ENCODE peak calls at places on chromosomes 4 and X, in seven cellular contexts. E, M, K, W, Q, D and P are unnamed samples. For H3K36me3, the result is how much of the 10 kb centered on the place peaks cover.

GRCh38 chr4:121582296-121582695 is 114.5 kb downstream of the ANXA5 start:
- DNase-seq in E (no peak), M (no peak), K (no peak), W (no peak), Q (no peak), D (no peak), P (no peak)

GRCh38 chr4:170139764-170140163 is 50.0 kb upstream of the AADAT start:
- DNase-seq in E (no peak), M (peak), K (no peak), W (no peak), Q (no peak), D (no peak), P (no peak)

GRCh38 chrX:80765226-80765625 is 44.5 kb downstream of the BRWD3 start:
- DNase-seq in E (no peak), M (peak), K (no peak), W (no peak), Q (no peak), D (no peak), P (no peak)

GRCh38 chr4:157217708-157218107 is 2.8 kb upstream of the GRIA2 start:
- DNase-seq in E (no peak), M (peak), K (no peak), W (no peak), Q (no peak), D (no peak), P (no peak)

GRCh38 chr4:8353912-8354453 is 84.4 kb downstream of the HTRA3 start:
- DNase-seq in E (no peak), M (peak), K (peak), W (no peak), Q (no peak), D (no peak), P (peak)

GRCh38 chrX:40086569-40087335 is 11.0 kb downstream of the BCOR start:
- DNase-seq in E (peak), M (peak), K (no peak), W (no peak), Q (no peak), D (no peak), P (peak)

GRCh38 chrX:10121787-10122186 is 35.0 kb upstream of the CLCN4 start:
- DNase-seq in E (peak), M (no peak), K (peak), W (no peak), Q (no peak), D (no peak), P (no peak)

GRCh38 chrX:51802917-51803688 is 59.9 kb downstream of the GSPT2 start:
- DNase-seq in E (peak), M (peak), K (peak), W (peak), Q (peak), D (peak), P (peak)

GRCh38 chrX:10519761-10520160 is 100.6 kb downstream of the MID1 start:
- DNase-seq in E (no peak), M (peak), K (no peak), W (no peak), Q (no peak), D (no peak), P (no peak)

GRCh38 chr4:125314676-125315570 is at the start of gene FAT4:
- DNase-seq in E (peak), M (peak), K (peak), W (peak), Q (peak), D (peak), P (peak)

GRCh38 chrX:77505227-77505626 is 58.0 kb downstream of the FGF16 start:
- DNase-seq in E (no peak), M (peak), K (no peak), W (no peak), Q (no peak), D (no peak), P (no peak)

GRCh38 chrX:69178592-69178991 is 13.3 kb upstream of the PJA1 start:
- DNase-seq in E (no peak), M (no peak), K (no peak), W (no peak), Q (no peak), D (no peak), P (no peak)

GRCh38 chrX:54182864-54183613 is at the start of gene FAM120C:
- DNase-seq in E (peak), M (peak), K (peak), W (peak), Q (peak), D (peak), P (peak)

GRCh38 chrX:123860506-123860840 is 620 bp downstream of the XIAP start:
- DNase-seq in E (no peak), M (no peak), K (peak), W (no peak), Q (no peak), D (no peak), P (no peak)

GRCh38 chr4:151228196-151229119 is 48.5 kb upstream of the PRSS48 start:
- DNase-seq in E (no peak), M (peak), K (no peak), W (no peak), Q (no peak), D (no peak), P (no peak)

GRCh38 chr4:41216294-41217019 is 2.1 kb upstream of the APBB2 start:
- DNase-seq in E (peak), M (peak), K (peak), W (peak), Q (peak), D (peak), P (peak)

GRCh38 chrX:48090123-48090522 is 18.7 kb upstream of the ZNF630 start:
- DNase-seq in E (no peak), M (no peak), K (no peak), W (no peak), Q (no peak), D (no peak), P (no peak)

GRCh38 chrX:46376246-46376885 is 168.9 kb downstream of the ZNF674 start:
- DNase-seq in E (no peak), M (peak), K (peak), W (no peak), Q (no peak), D (peak), P (peak)

GRCh38 chrX:443676-444210 is 57.0 kb upstream of the PPP2R3B start:
- DNase-seq in E (peak), M (no peak), K (no peak), W (no peak), Q (no peak), D (no peak), P (no peak)

GRCh38 chr4:86939737-86940141 is 4.9 kb downstream of the AFF1 start:
- DNase-seq in E (no peak), M (no peak), K (peak), W (no peak), Q (no peak), D (no peak), P (no peak)

GRCh38 chr4:35934370-35934981 is 309.8 kb downstream of the ARAP2 start:
- DNase-seq in E (no peak), M (peak), K (no peak), W (no peak), Q (no peak), D (no peak), P (no peak)

GRCh38 chr4:159178147-159178541 is 75.3 kb downstream of the RAPGEF2 start:
- DNase-seq in E (no peak), M (peak), K (no peak), W (no peak), Q (no peak), D (no peak), P (no peak)

GRCh38 chr4:1354983-1355275 is 7.9 kb downstream of the UVSSA start:
- DNase-seq in E (no peak), M (no peak), K (no peak), W (no peak), Q (no peak), D (no peak), P (no peak)

GRCh38 chr4:1356181-1356998 is 9.4 kb downstream of the UVSSA start:
- DNase-seq in E (no peak), M (peak), K (peak), W (no peak), Q (peak), D (peak), P (peak)

GRCh38 chr4:1354136-1354982 is 7.4 kb downstream of the UVSSA start:
- DNase-seq in E (no peak), M (no peak), K (no peak), W (peak), Q (no peak), D (no peak), P (no peak)

GRCh38 chr4:1353186-1354055 is 6.4 kb downstream of the UVSSA start:
- DNase-seq in E (no peak), M (no peak), K (no peak), W (peak), Q (no peak), D (no peak), P (no peak)

GRCh38 chr4:1355378-1355777 is 8.4 kb downstream of the UVSSA start:
- DNase-seq in E (no peak), M (no peak), K (no peak), W (no peak), Q (no peak), D (no peak), P (no peak)
- TF ChIP-seq POLR2A in E (no peak), M (no peak), K (no peak), W (no peak), Q (no peak), D (no peak), P (no peak)

GRCh38 chrX:44938111-44938510 is 65.1 kb downstream of the KDM6A start:
- DNase-seq in E (no peak), M (no peak), K (no peak), W (no peak), Q (no peak), D (no peak), P (no peak)
- H3K36me3 ChIP-seq in E (under half), M (under half), K (under half), W (under half), Q (under half), D (under half), P (under half)

GRCh38 chrX:65608021-65608420 is 59.4 kb upstream of the MSN start:
- DNase-seq in E (no peak), M (no peak), K (no peak), W (no peak), Q (no peak), D (no peak), P (no peak)

GRCh38 chrX:65610040-65610439 is 57.4 kb upstream of the MSN start:
- DNase-seq in E (no peak), M (peak), K (no peak), W (no peak), Q (no peak), D (no peak), P (no peak)

GRCh38 chrX:65601530-65602281 is 65.7 kb upstream of the MSN start:
- DNase-seq in E (peak), M (peak), K (peak), W (peak), Q (peak), D (peak), P (peak)

GRCh38 chrX:65609237-65609636 is 58.2 kb upstream of the MSN start:
- DNase-seq in E (no peak), M (no peak), K (no peak), W (no peak), Q (no peak), D (no peak), P (no peak)

GRCh38 chrX:65607070-65607742 is 60.2 kb upstream of the MSN start:
- DNase-seq in E (no peak), M (peak), K (no peak), W (no peak), Q (no peak), D (no peak), P (no peak)
- TF ChIP-seq POLR2A in E (no peak), M (no peak), K (no peak), W (no peak), Q (no peak), D (no peak), P (no peak)

DNA sequence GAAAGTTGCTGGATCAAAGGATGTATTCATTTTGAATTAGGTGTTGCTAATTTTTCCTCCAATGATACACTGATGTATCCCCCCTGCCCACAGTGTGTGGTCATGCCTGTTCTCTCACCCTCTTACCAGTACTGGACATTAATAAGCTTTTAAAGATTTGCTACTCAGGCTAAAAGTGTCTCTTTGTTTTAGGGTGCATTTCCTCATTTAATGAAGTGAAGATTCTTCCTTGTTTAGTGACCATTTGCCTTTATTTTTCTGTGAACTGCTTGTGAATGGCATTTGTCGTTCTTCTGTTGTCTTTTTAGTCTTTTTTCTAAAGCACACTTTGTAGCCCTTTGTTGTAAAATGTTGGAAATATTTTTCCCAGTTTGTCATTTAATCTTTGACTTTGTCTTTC is 5.0 kb downstream of the MSMO1 start:
- DNase-seq in E (no peak), M (no peak), K (no peak), W (no peak), Q (no peak), D (no peak), P (no peak)
- H3K36me3 ChIP-seq in E (under half), M (under half), K (under half), W (under half), Q (under half), D (under half), P (under half)

GRCh38 chr4:137545461-137545861 is 13.2 kb upstream of the PCDH18 start:
- DNase-seq in E (no peak), M (peak), K (no peak), W (no peak), Q (no peak), D (no peak), P (no peak)
- TF ChIP-seq POLR2A in E (no peak), M (no peak), K (no peak), W (no peak), Q (no peak), D (no peak), P (no peak)

GRCh38 chr4:7023486-7023885 is 19.7 kb upstream of the TADA2B start:
- DNase-seq in E (no peak), M (no peak), K (no peak), W (no peak), Q (no peak), D (no peak), P (no peak)
- H3K36me3 ChIP-seq in E (under half), M (under half), K (under half), W (half or more), Q (under half), D (under half), P (under half)

DNA sequence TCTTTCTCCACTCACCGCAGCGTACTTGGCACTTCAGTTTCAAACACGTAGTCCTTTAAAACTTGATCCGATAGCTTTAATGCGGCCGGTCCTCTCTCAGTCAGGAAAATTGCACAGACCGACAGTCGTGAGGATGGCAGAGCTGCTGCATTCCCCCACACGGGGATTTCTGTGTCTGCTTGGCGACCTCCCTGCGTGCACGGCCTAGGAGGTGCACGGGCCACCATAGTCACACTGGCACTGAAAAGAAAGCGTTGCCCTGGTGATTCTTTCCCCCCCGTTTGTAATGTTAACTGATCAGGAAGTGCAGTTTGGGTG is 10.3 kb downstream of the AKAP17A start:
- DNase-seq in E (peak), M (no peak), K (no peak), W (no peak), Q (no peak), D (no peak), P (no peak)
- TF ChIP-seq POLR2A in E (no peak), M (no peak), K (no peak), W (no peak), Q (no peak), D (no peak), P (no peak)

DNA sequence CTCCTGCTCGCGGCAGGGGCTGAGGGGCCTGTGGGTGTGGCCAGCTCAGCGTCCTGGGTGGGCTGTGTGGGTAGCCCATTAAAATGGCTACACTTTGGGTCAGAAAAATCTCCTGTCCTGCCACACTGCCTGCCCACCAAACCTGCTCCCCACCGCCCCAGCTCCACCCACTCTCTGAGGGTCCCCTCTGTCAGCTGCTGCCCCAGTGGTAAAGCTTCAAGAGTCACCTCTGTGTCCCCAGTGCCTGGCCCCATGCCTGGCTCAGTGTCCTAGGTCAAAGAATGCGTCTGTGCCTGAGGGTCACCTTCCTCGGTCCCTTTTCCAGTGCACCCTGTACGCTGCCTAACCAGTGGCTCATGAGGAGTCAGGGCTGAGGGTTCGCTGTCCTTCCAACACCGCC is 24.9 kb upstream of the TADA2B start:
- DNase-seq in E (no peak), M (no peak), K (no peak), W (no peak), Q (no peak), D (no peak), P (no peak)
- H3K36me3 ChIP-seq in E (under half), M (under half), K (under half), W (half or more), Q (under half), D (under half), P (under half)

GRCh38 chrX:154396948-154397887 is 959 bp upstream of the RPL10 start:
- DNase-seq in E (peak), M (peak), K (peak), W (peak), Q (peak), D (peak), P (peak)

GRCh38 chrX:154401045-154401799 is 3.0 kb downstream of the RPL10 start:
- DNase-seq in E (peak), M (peak), K (no peak), W (peak), Q (peak), D (no peak), P (peak)

GRCh38 chrX:154399527-154400368 is 1.6 kb downstream of the RPL10 start:
- DNase-seq in E (no peak), M (no peak), K (no peak), W (peak), Q (no peak), D (no peak), P (no peak)

GRCh38 chrX:154398668-154399526 is 720 bp downstream of the RPL10 start:
- DNase-seq in E (peak), M (peak), K (peak), W (peak), Q (peak), D (peak), P (peak)

GRCh38 chrX:154397888-154398667 is at the start of gene RPL10:
- DNase-seq in E (peak), M (peak), K (peak), W (peak), Q (peak), D (peak), P (peak)
- TF ChIP-seq POLR2A in E (peak), M (peak), K (peak), W (no peak), Q (peak), D (peak), P (peak)

GRCh38 chr4:148093065-148093464 is 349.1 kb downstream of the NR3C2 start:
- DNase-seq in E (no peak), M (no peak), K (no peak), W (no peak), Q (no peak), D (no peak), P (no peak)

GRCh38 chr4:148097811-148098210 is 344.4 kb downstream of the NR3C2 start:
- DNase-seq in E (no peak), M (no peak), K (no peak), W (no peak), Q (no peak), D (no peak), P (no peak)

GRCh38 chr4:148094149-148094548 is 348.1 kb downstream of the NR3C2 start:
- DNase-seq in E (no peak), M (no peak), K (no peak), W (no peak), Q (no peak), D (no peak), P (no peak)

GRCh38 chr4:148092316-148093014 is 349.7 kb downstream of the NR3C2 start:
- DNase-seq in E (no peak), M (peak), K (no peak), W (no peak), Q (no peak), D (no peak), P (no peak)

GRCh38 chr4:148095346-148095923 is 346.8 kb downstream of the NR3C2 start:
- DNase-seq in E (no peak), M (no peak), K (no peak), W (no peak), Q (no peak), D (peak), P (no peak)
- H3K36me3 ChIP-seq in E (under half), M (under half), K (under half), W (under half), Q (under half), D (under half), P (under half)